ENCODE peak calls at places on chromosomes 7 and 10, in four cellular contexts. P, I, D and V are unnamed samples.
A peak's percentile ranks its signal among the peaks of the same experiment; 100 is the strongest.

GRCh38 chr7:76397409-76398183 is 11.9 kb downstream of the SSC4D start:
- DNase-seq in D (peak; percentile 90), P (peak; percentile 52), I (no peak), V (no peak)

GRCh38 chr10:97320480-97321031 is 1.5 kb downstream of the FRAT1 start:
- DNase-seq in D (no peak), P (peak; percentile 15), I (no peak), V (no peak)

GRCh38 chr7:79610905-79611304 is 157.4 kb upstream of the MAGI2 start:
- DNase-seq in D (no peak), I (no peak), P (no peak), V (no peak)

GRCh38 chr10:88651131-88651541 is 13.1 kb upstream of the LIPF start:
- DNase-seq in P (no peak), I (peak; percentile 70), D (no peak), V (peak; percentile 58)

GRCh38 chr10:103153302-103153759 is 39.7 kb downstream of the NT5C2 start:
- DNase-seq in I (no peak), P (no peak), D (no peak), V (no peak)

GRCh38 chr7:79515358-79515757 is 61.9 kb upstream of the MAGI2 start:
- DNase-seq in D (no peak), P (no peak), I (no peak), V (no peak)

GRCh38 chr7:19939746-19940145 is 166.3 kb upstream of the TMEM196 start:
- DNase-seq in I (peak; percentile 78), P (no peak), D (no peak), V (peak; percentile 49)

GRCh38 chr7:70040971-70041766 is 442.9 kb downstream of the AUTS2 start:
- DNase-seq in P (no peak), D (peak; percentile 24), I (no peak), V (no peak)

GRCh38 chr7:47795631-47796030 is 152.6 kb downstream of the PKD1L1 start:
- DNase-seq in P (no peak), I (peak; percentile 88), D (no peak), V (peak; percentile 88)

GRCh38 chr10:37448161-37448560 is 322.8 kb downstream of the ANKRD30A start:
- DNase-seq in I (no peak), D (no peak), P (no peak), V (no peak)

GRCh38 chr7:47503283-47503682 is 78.6 kb downstream of the TNS3 start:
- DNase-seq in D (no peak), I (no peak), P (no peak), V (no peak)

GRCh38 chr10:33822774-33823173 is 488.3 kb upstream of the NRP1 start:
- DNase-seq in D (no peak), I (no peak), P (no peak), V (no peak)

GRCh38 chr7:102834999-102835398 is 77.8 kb upstream of the LRRC17 start:
- DNase-seq in I (no peak), D (no peak), P (no peak), V (no peak)

GRCh38 chr7:140304071-140304799 is 94.1 kb downstream of the SLC37A3 start:
- DNase-seq in I (no peak), P (no peak), D (peak; percentile 28), V (no peak)

GRCh38 chr7:1951600-1951999 is 281.1 kb downstream of the MAD1L1 start:
- DNase-seq in I (no peak), P (no peak), D (no peak), V (no peak)

GRCh38 chr7:130881091-130881798 is 147.2 kb upstream of the KLF14 start:
- DNase-seq in P (no peak), D (no peak), I (no peak), V (no peak)

GRCh38 chr7:30914611-30915601 is 3.3 kb downstream of the AQP1 start:
- DNase-seq in I (peak; percentile 67), P (no peak), D (peak; percentile 60), V (no peak)

GRCh38 chr7:155694846-155695245 is 50.4 kb downstream of the RBM33 start:
- DNase-seq in I (no peak), D (no peak), P (no peak), V (no peak)